ENCODE peak calls at places on chromosomes 3 and 15, in five cellular contexts. P is WTC11; W is HS-5; Q is activated T-helper 1 cell treated with anti-CD3 and anti-CD28 coated beads, Interleukin-12 subunit alpha, Interleukin-12 subunit beta, Interleukin-2, Interleukin-4 antibody, amounts not matched to agents 30 ng/mL and 10 ng/mL and 1 ng/mL, durations not matched to agents 14 hours and 24 hours and 36 hours; N is MM.1S. C is an unnamed sample.

GRCh38 chr15:38795471-38796245 is 231.0 kb upstream of the RASGRP1 start:
- DNase-seq in Q (no peak), P (no peak), W (no peak), N (no peak), C (no peak)

GRCh38 chr15:35728176-35728938 is 182.4 kb upstream of the DPH6 start:
- DNase-seq in P (no peak), N (no peak), Q (no peak), W (no peak), C (no peak)

GRCh38 chr3:171489348-171489747 is 29.1 kb upstream of the TNIK start:
- DNase-seq in W (no peak), N (no peak), Q (no peak), P (no peak), C (no peak)

GRCh38 chr3:145899229-145899628 is 261.8 kb downstream of the PLOD2 start:
- DNase-seq in P (no peak), Q (no peak), W (no peak), N (no peak), C (no peak)

GRCh38 chr15:58628206-58629057 is 121.1 kb downstream of the ADAM10 start:
- DNase-seq in Q (no peak), N (peak; percentile 48), W (no peak), P (no peak), C (no peak)

GRCh38 chr3:37741644-37742043 is 120.0 kb upstream of the CTDSPL start:
- DNase-seq in Q (no peak), W (no peak), N (no peak), P (no peak), C (no peak)

GRCh38 chr15:72535911-72536310 is 61.8 kb downstream of the ARIH1 start:
- DNase-seq in Q (no peak), P (no peak), N (no peak), W (no peak), C (no peak)

GRCh38 chr3:85570819-85571218 is 612.0 kb downstream of the CADM2 start:
- DNase-seq in P (no peak), N (no peak), Q (no peak), W (no peak), C (no peak)

GRCh38 chr3:78645628-78646310 is 1122.0 kb downstream of the ROBO1 start:
- DNase-seq in Q (no peak), W (peak; percentile 61), P (no peak), N (peak; percentile 79), C (no peak)

GRCh38 chr3:71973337-71974030 is 188.5 kb upstream of the PROK2 start:
- DNase-seq in W (no peak), N (no peak), P (no peak), Q (no peak), C (no peak)

GRCh38 chr3:116445291-116445841 is at the start of gene LSAMP:
- DNase-seq in N (no peak), Q (no peak), W (no peak), P (peak; percentile 66), C (no peak)

GRCh38 chr15:80694624-80695098 is 449 bp upstream of the ABHD17C start:
- DNase-seq in Q (no peak), W (no peak), N (peak; percentile 44), P (peak; percentile 44), C (no peak)

GRCh38 chr3:179882322-179882721 is 154.4 kb downstream of the PEX5L start:
- DNase-seq in N (peak; percentile 84), Q (peak; percentile 8), P (peak; percentile 21), W (no peak), C (no peak)

GRCh38 chr15:70400766-70401541 is 303.2 kb upstream of the TLE3 start:
- DNase-seq in N (no peak), Q (no peak), P (no peak), W (no peak), C (no peak)

GRCh38 chr15:32919749-32920414 is 202.1 kb downstream of the GREM1 start:
- DNase-seq in Q (no peak), P (no peak), W (peak; percentile 97), N (no peak), C (no peak)

GRCh38 chr3:55486101-55486856 is 827 bp downstream of the WNT5A start:
- DNase-seq in P (peak; percentile 63), Q (no peak), N (peak; percentile 41), W (no peak), C (no peak)

GRCh38 chr3:69181592-69182211 is 59.3 kb upstream of the LMOD3 start:
- DNase-seq in N (no peak), W (peak; percentile 83), Q (no peak), P (no peak), C (no peak)

GRCh38 chr3:114411811-114412803 is 118.3 kb downstream of the TIGIT start:
- DNase-seq in W (peak; percentile 25), Q (no peak), P (no peak), N (no peak), C (peak; percentile 8)

GRCh38 chr3:196662033-196662432 is 22.5 kb downstream of the NRROS start:
- DNase-seq in Q (no peak), N (no peak), P (no peak), W (no peak), C (no peak)

GRCh38 chr3:46349484-46350261 is 4.2 kb upstream of the CCR2 start:
- DNase-seq in N (no peak), Q (no peak), W (no peak), P (no peak), C (no peak)

GRCh38 chr3:190586631-190587000 is 72.7 kb downstream of the IL1RAP start:
- DNase-seq in N (no peak), W (peak; percentile 40), Q (no peak), P (no peak), C (peak; percentile 55)

GRCh38 chr15:78768531-78769408 is 42.5 kb downstream of the ADAMTS7 start:
- DNase-seq in W (no peak), Q (no peak), P (peak; percentile 13), N (no peak), C (no peak)

GRCh38 chr3:143119009-143119914 is at the start of gene CHST2:
- DNase-seq in Q (peak; percentile 62), W (no peak), P (peak; percentile 81), N (peak; percentile 84), C (peak; percentile 69)

GRCh38 chr3:151592287-151592686 is 131.4 kb upstream of the IGSF10 start:
- DNase-seq in P (no peak), W (no peak), N (no peak), Q (no peak), C (no peak)

GRCh38 chr3:149898771-149899170 is 71.9 kb downstream of the PFN2 start:
- DNase-seq in W (no peak), P (no peak), N (no peak), Q (no peak), C (no peak)

GRCh38 chr15:39585871-39586301 is 5.0 kb downstream of the THBS1 start:
- DNase-seq in P (no peak), W (no peak), N (no peak), Q (no peak), C (no peak)

GRCh38 chr3:151345854-151346253 is 16.5 kb upstream of the P2RY13 start:
- DNase-seq in N (no peak), P (no peak), Q (no peak), W (peak; percentile 38), C (no peak)

GRCh38 chr3:194246709-194247349 is 104.3 kb downstream of the CPN2 start:
- DNase-seq in Q (no peak), P (no peak), W (no peak), N (no peak), C (no peak)

C was measured in activated naive CD4-positive, alpha-beta T cell treated with Interleukin-2 at 50 U/mL for 16 hours.